ENCODE peak calls at places on chromosomes 4 and X, in nine cellular contexts. G is stomach, K is aorta, W is cardiac muscle cell, Q is mammary epithelial cell, S is Karpas-422, L is psoas muscle, C is Caco-2, N is heart right ventricle. Y is an unnamed sample. For H3K27me3 and H3K4me1, the result is how much of the 10 kb centered on the place peaks cover.

GRCh38 chrX:1388651-1389050 is 3.3 kb downstream of the SLC25A6 start:
- DNase-seq in G (peak), K (peak), W (no peak), Q (no peak), S (no peak), L (no peak), C (no peak), N (no peak), Y (no peak)

GRCh38 chrX:112819013-112819635 is 21.5 kb downstream of the AMOT start:
- DNase-seq in G (no peak), K (no peak), W (no peak), Q (peak), S (no peak), L (no peak), C (no peak), N (no peak), Y (no peak)

GRCh38 chr4:45897934-45898585 is 225.8 kb downstream of the GABRG1 start:
- DNase-seq in G (no peak), K (no peak), W (no peak), Q (no peak), S (no peak), L (no peak), C (no peak), N (no peak), Y (no peak)

GRCh38 chr4:36394352-36394903 is 113.0 kb downstream of the DTHD1 start:
- DNase-seq in G (no peak), K (no peak), W (no peak), Q (no peak), S (no peak), L (no peak), C (no peak), N (no peak), Y (no peak)

GRCh38 chrX:8913665-8914409 is 112.7 kb upstream of the FAM9A start:
- DNase-seq in G (no peak), K (no peak), W (no peak), Q (no peak), S (no peak), L (no peak), C (no peak), N (peak), Y (no peak)

GRCh38 chr4:17272154-17272553 is 239.7 kb downstream of the QDPR start:
- DNase-seq in G (no peak), K (no peak), W (no peak), Q (no peak), S (peak), L (no peak), C (no peak), N (no peak), Y (no peak)

GRCh38 chr4:185656467-185656890 is 121.2 kb upstream of the PDLIM3 start:
- DNase-seq in G (peak), K (peak), W (peak), Q (peak), S (no peak), L (peak), C (no peak), N (peak), Y (no peak)

GRCh38 chrX:134936542-134936941 is 54.2 kb upstream of the SMIM10 start:
- DNase-seq in G (no peak), K (no peak), W (no peak), Q (peak), S (no peak), L (no peak), C (no peak), N (no peak), Y (no peak)

GRCh38 chr4:8522160-8523120 is 57.8 kb upstream of the GPR78 start:
- DNase-seq in G (no peak), K (no peak), W (no peak), Q (no peak), S (no peak), L (no peak), C (no peak), N (no peak), Y (no peak)

GRCh38 chr4:48722509-48723446 is 57.3 kb downstream of the FRYL start:
- DNase-seq in G (no peak), K (no peak), W (no peak), Q (no peak), S (no peak), L (no peak), C (no peak), N (no peak), Y (peak)

GRCh38 chr4:174120446-174121142 is 162.9 kb downstream of the FBXO8 start:
- DNase-seq in G (no peak), K (no peak), W (peak), Q (peak), S (peak), L (peak), C (peak), N (peak), Y (peak)

GRCh38 chr4:124640037-124640730 is 72.3 kb downstream of the ANKRD50 start:
- DNase-seq in G (peak), K (no peak), W (no peak), Q (peak), S (no peak), L (no peak), C (no peak), N (no peak), Y (no peak)

GRCh38 chr4:125314676-125315570 is at the start of gene FAT4:
- DNase-seq in G (peak), K (peak), W (peak), Q (peak), S (no peak), L (peak), C (peak), N (peak), Y (peak)

GRCh38 chr4:169307581-169307980 is 36.8 kb upstream of the SH3RF1 start:
- DNase-seq in G (peak), K (no peak), W (no peak), Q (peak), S (no peak), L (no peak), C (no peak), N (no peak), Y (no peak)

GRCh38 chr4:140186651-140187315 is 32.8 kb upstream of the MAML3 start:
- DNase-seq in G (peak), K (no peak), W (no peak), Q (peak), S (no peak), L (no peak), C (no peak), N (no peak), Y (no peak)

GRCh38 chrX:23168291-23168690 is 166.4 kb upstream of the PTCHD1 start:
- DNase-seq in G (no peak), K (no peak), W (no peak), Q (no peak), S (no peak), L (no peak), C (no peak), N (no peak), Y (no peak)

GRCh38 chrX:150569155-150569477 is 695 bp downstream of the MTM1 start:
- DNase-seq in G (peak), K (no peak), W (no peak), Q (peak), S (peak), L (peak), C (no peak), N (peak), Y (no peak)

GRCh38 chrX:129777218-129777768 is 2.5 kb upstream of the SASH3 start:
- DNase-seq in G (peak), K (no peak), W (no peak), Q (no peak), S (peak), L (peak), C (no peak), N (peak), Y (no peak)

GRCh38 chr4:123479944-123480343 is 83.3 kb downstream of the SPRY1 start:
- DNase-seq in G (no peak), K (no peak), W (no peak), Q (peak), S (no peak), L (no peak), C (peak), N (no peak), Y (no peak)

GRCh38 chrX:71253253-71254091 is 468 bp downstream of the ZMYM3 start:
- DNase-seq in G (peak), K (peak), W (peak), Q (no peak), S (peak), L (peak), C (peak), N (peak), Y (peak)

GRCh38 chrX:150410513-150410912 is 47.4 kb downstream of the MAMLD1 start:
- DNase-seq in G (no peak), K (no peak), W (no peak), Q (no peak), S (no peak), L (no peak), C (no peak), N (no peak), Y (no peak)

GRCh38 chr4:38529189-38530115 is 134.5 kb upstream of the KLF3 start:
- DNase-seq in G (peak), K (no peak), W (no peak), Q (no peak), S (no peak), L (no peak), C (no peak), N (no peak), Y (no peak)

GRCh38 chrX:16479206-16479869 is 170.6 kb upstream of the S100G start:
- DNase-seq in G (no peak), K (no peak), W (no peak), Q (peak), S (no peak), L (no peak), C (no peak), N (no peak), Y (no peak)

GRCh38 chrX:45200741-45201234 is at the start of gene DIPK2B:
- DNase-seq in G (no peak), K (peak), W (no peak), Q (no peak), S (no peak), L (peak), C (no peak), N (peak), Y (no peak)

GRCh38 chrX:23699636-23700194 is 32.4 kb downstream of the PRDX4 start:
- DNase-seq in G (no peak), K (no peak), W (peak), Q (no peak), S (peak), L (no peak), C (no peak), N (no peak), Y (peak)

GRCh38 chr4:16230308-16230707 is 4.0 kb upstream of the TAPT1 start:
- DNase-seq in G (no peak), K (no peak), W (no peak), Q (no peak), S (no peak), L (no peak), C (no peak), N (no peak), Y (no peak)

GRCh38 chr4:37687175-37687525 is 974 bp upstream of the RELL1 start:
- DNase-seq in G (no peak), K (no peak), W (no peak), Q (no peak), S (no peak), L (no peak), C (no peak), N (no peak), Y (no peak)

GRCh38 chr4:141046255-141046654 is 87.0 kb downstream of the RNF150 start:
- DNase-seq in G (no peak), K (no peak), W (no peak), Q (peak), S (no peak), L (no peak), C (no peak), N (no peak), Y (no peak)

GRCh38 chrX:17833954-17834353 is 27.1 kb downstream of the RAI2 start:
- DNase-seq in G (no peak), K (no peak), W (no peak), Q (no peak), S (no peak), L (no peak), C (no peak), N (no peak), Y (no peak)

GRCh38 chr4:52010976-52011375 is 9.2 kb downstream of the LRRC66 start:
- DNase-seq in G (no peak), K (no peak), W (no peak), Q (no peak), S (no peak), L (no peak), C (no peak), N (no peak), Y (no peak)

GRCh38 chr4:5511791-5512190 is 196.6 kb downstream of the EVC2 start:
- DNase-seq in G (no peak), K (no peak), W (no peak), Q (peak), S (no peak), L (no peak), C (no peak), N (no peak), Y (no peak)

GRCh38 chr4:139770361-139770760 is 104.7 kb downstream of the MGST2 start:
- DNase-seq in G (no peak), K (no peak), W (no peak), Q (no peak), S (no peak), L (peak), C (no peak), N (no peak), Y (no peak)

DNA sequence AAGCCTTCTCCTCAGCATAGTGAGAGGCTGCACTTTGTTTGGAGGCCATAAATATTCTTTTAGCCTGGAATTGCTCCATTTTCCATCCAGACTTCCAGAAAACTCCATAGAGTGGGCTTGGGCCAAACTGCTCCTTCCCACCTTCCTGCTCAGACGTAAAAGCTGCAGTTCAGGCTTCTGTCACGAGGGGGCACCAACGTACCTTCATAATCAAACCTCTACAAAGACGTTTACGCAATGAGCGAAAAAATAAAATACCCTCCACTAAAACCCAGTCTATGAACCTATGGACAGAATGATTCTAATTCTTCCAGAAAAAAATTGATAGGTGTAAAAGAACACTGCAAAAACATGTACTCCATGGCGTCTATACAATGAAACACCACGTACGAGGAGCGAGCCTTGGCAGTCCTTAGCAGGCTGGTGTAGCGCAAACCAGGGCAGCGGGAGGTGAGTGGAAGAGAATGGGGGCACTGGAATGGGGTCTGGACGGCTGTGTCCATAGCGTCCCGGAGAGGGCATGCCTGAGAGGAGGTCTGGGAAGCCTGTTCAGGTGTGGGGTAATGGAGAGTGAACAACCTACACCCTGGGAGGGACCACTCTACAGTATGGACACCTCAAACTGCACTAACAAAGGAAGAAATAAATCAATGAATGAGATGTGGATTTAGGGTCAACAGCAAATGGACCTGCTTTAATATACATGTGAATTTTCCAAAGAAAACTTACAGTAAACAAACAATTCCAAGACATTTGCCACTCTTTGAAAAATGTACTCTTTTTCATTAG is 14.3 kb upstream of the RAB40A start:
- DNase-seq in G (peak), K (peak), W (peak), Q (peak), S (peak), L (peak), C (peak), N (peak), Y (peak)
- H3K4me3 ChIP-seq in G (peak), K (no peak), W (peak), Q (peak), S (no peak), L (peak), C (peak), N (peak), Y (peak)

GRCh38 chrX:40100537-40101429 is 3.0 kb upstream of the BCOR start:
- DNase-seq in G (no peak), K (no peak), W (no peak), Q (no peak), S (peak), L (no peak), C (no peak), N (no peak), Y (peak)
- H3K27me3 ChIP-seq in G (half or more), K (under half), W (under half), Q (under half), S (under half), L (under half), C (under half), N (under half), Y (under half)

GRCh38 chr4:187075514-187075913 is 351.9 kb upstream of the FAT1 start:
- DNase-seq in G (no peak), K (no peak), W (no peak), Q (no peak), S (no peak), L (no peak), C (no peak), N (no peak), Y (no peak)
- H3K4me1 ChIP-seq in G (under half), K (under half), W (under half), Q (under half), S (under half), L (under half), C (under half), N (under half), Y (under half)

DNA sequence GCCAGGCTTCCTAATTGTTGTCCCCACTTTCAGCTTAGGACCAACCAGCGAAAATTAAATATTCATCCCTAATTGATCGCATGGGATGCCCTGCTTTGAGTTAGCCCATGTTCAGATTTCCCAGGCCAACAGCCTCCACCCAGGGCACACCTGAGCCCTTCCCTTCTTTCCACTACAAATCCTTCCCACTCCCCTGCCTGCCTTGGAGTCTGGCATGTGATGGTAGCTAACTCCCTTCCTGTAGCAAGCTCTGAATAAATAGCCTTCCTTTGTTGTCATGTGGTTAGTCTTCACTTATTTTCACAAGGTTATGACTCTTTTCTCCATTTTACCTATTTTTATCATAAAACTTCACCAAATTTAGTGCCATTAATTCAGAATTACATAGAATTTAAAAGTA is 166.6 kb upstream of the CPEB2 start:
- DNase-seq in G (no peak), K (no peak), W (no peak), Q (no peak), S (no peak), L (no peak), C (no peak), N (no peak), Y (no peak)
- H3K4me3 ChIP-seq in G (no peak), K (no peak), W (no peak), Q (no peak), S (no peak), L (no peak), C (no peak), N (no peak), Y (no peak)

GRCh38 chr4:1169691-1170096 is 2.7 kb downstream of the SPON2 start:
- DNase-seq in G (no peak), K (no peak), W (no peak), Q (no peak), S (no peak), L (peak), C (no peak), N (no peak), Y (no peak)
- H3K27me3 ChIP-seq in G (under half), K (under half), W (half or more), Q (under half), S (under half), L (under half), C (under half), N (under half), Y (under half)

DNA sequence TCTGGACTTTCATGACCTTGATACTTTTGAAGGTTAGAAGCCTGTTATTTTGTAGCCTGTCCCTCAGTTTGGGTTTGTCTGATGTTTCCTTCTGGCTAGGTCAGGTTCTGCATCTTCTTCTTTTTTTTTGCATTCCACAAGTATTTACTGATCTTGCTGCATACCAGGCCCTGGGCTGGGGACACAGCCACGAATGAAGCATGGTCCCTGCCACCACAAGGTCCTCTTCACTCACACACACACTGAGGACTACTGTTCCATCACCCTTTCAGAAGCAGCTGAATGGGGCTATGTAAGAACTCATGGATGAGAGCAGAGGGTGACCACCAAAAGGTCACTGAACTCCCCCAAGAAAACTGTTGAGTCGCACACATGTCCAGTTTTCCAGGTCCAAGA is 39.2 kb downstream of the USP11 start:
- DNase-seq in G (no peak), K (no peak), W (no peak), Q (no peak), S (no peak), L (no peak), C (peak), N (no peak), Y (no peak)
- H3K4me1 ChIP-seq in G (under half), K (under half), W (under half), Q (under half), S (under half), L (under half), C (under half), N (under half), Y (under half)

GRCh38 chr4:168153596-168154440 is 61.5 kb downstream of the ANXA10 start:
- DNase-seq in G (peak), K (peak), W (peak), Q (peak), S (peak), L (peak), C (peak), N (peak), Y (peak)
- H3K4me3 ChIP-seq in G (peak), K (no peak), W (no peak), Q (peak), S (no peak), L (peak), C (no peak), N (peak), Y (no peak)

GRCh38 chrX:136269921-136270320 is 18.7 kb upstream of the MAP7D3 start:
- DNase-seq in G (no peak), K (no peak), W (no peak), Q (no peak), S (no peak), L (no peak), C (no peak), N (no peak), Y (no peak)
- H3K27me3 ChIP-seq in G (under half), K (under half), W (under half), Q (under half), S (under half), L (under half), C (under half), N (under half), Y (under half)

GRCh38 chr4:118968006-118968405 is 79.4 kb downstream of the SYNPO2 start:
- DNase-seq in G (peak), K (no peak), W (peak), Q (peak), S (peak), L (peak), C (no peak), N (no peak), Y (peak)

GRCh38 chr4:118967393-118967792 is 78.7 kb downstream of the SYNPO2 start:
- DNase-seq in G (no peak), K (no peak), W (no peak), Q (peak), S (no peak), L (no peak), C (no peak), N (no peak), Y (no peak)

GRCh38 chr4:118969359-118969758 is 80.7 kb downstream of the SYNPO2 start:
- DNase-seq in G (peak), K (peak), W (peak), Q (peak), S (peak), L (peak), C (peak), N (peak), Y (peak)

GRCh38 chr4:118972167-118972566 is 83.5 kb downstream of the SYNPO2 start:
- DNase-seq in G (no peak), K (no peak), W (no peak), Q (no peak), S (no peak), L (no peak), C (no peak), N (no peak), Y (no peak)

GRCh38 chr4:118968813-118969212 is 80.2 kb downstream of the SYNPO2 start:
- DNase-seq in G (no peak), K (no peak), W (no peak), Q (no peak), S (no peak), L (no peak), C (no peak), N (no peak), Y (no peak)
- H3K4me1 ChIP-seq in G (half or more), K (under half), W (under half), Q (under half), S (under half), L (under half), C (under half), N (half or more), Y (under half)

GRCh38 chr4:110480741-110481271 is 4.9 kb downstream of the ENPEP start:
- DNase-seq in G (no peak), K (no peak), W (no peak), Q (no peak), S (no peak), L (no peak), C (no peak), N (no peak), Y (no peak)

GRCh38 chr4:110477836-110478235 is 1.9 kb downstream of the ENPEP start:
- DNase-seq in G (no peak), K (no peak), W (no peak), Q (no peak), S (no peak), L (no peak), C (no peak), N (no peak), Y (no peak)

GRCh38 chr4:110472583-110473329 is 3.2 kb upstream of the ENPEP start:
- DNase-seq in G (no peak), K (no peak), W (peak), Q (no peak), S (no peak), L (no peak), C (peak), N (no peak), Y (no peak)

GRCh38 chr4:110480031-110480549 is 4.1 kb downstream of the ENPEP start:
- DNase-seq in G (no peak), K (no peak), W (no peak), Q (peak), S (no peak), L (no peak), C (no peak), N (no peak), Y (no peak)

GRCh38 chr4:110475881-110476818 is at the start of gene ENPEP:
- DNase-seq in G (no peak), K (no peak), W (peak), Q (no peak), S (no peak), L (peak), C (no peak), N (peak), Y (no peak)
- H3K4me3 ChIP-seq in G (peak), K (no peak), W (no peak), Q (no peak), S (no peak), L (peak), C (no peak), N (peak), Y (no peak)